ENCODE peak calls at places on chromosomes 5 and 9, in four cellular contexts. One of them, this sample, is unnamed.

GRCh38 chr9:98678244-98678842 is 30.4 kb downstream of the GABBR2 start:
- DNase-seq in transverse colon: peak
- DNase-seq in HFF-Myc: no peak
- DNase-seq in retinal pigment epithelial cell: no peak
- DNase-seq in this sample: no peak

GRCh38 chr5:139660105-139660915 is 12.2 kb downstream of the CXXC5 start:
- DNase-seq in transverse colon: peak
- DNase-seq in HFF-Myc: no peak
- DNase-seq in retinal pigment epithelial cell: peak
- DNase-seq in this sample: peak

GRCh38 chr5:102975040-102975439 is 144.9 kb downstream of the GIN1 start:
- DNase-seq in transverse colon: no peak
- DNase-seq in HFF-Myc: no peak
- DNase-seq in retinal pigment epithelial cell: no peak
- DNase-seq in this sample: no peak

GRCh38 chr5:94523018-94523417 is 95.4 kb downstream of the KIAA0825 start:
- DNase-seq in transverse colon: no peak
- DNase-seq in HFF-Myc: no peak
- DNase-seq in retinal pigment epithelial cell: no peak
- DNase-seq in this sample: no peak

GRCh38 chr5:150653762-150654158 is 7.3 kb upstream of the MYOZ3 start:
- DNase-seq in transverse colon: no peak
- DNase-seq in HFF-Myc: no peak
- DNase-seq in retinal pigment epithelial cell: no peak
- DNase-seq in this sample: no peak

GRCh38 chr5:170861855-170862766 is at the start of gene RANBP17:
- DNase-seq in transverse colon: peak
- DNase-seq in HFF-Myc: no peak
- DNase-seq in retinal pigment epithelial cell: no peak
- DNase-seq in this sample: peak

GRCh38 chr5:87076931-87077330 is 190.8 kb upstream of the RASA1 start:
- DNase-seq in transverse colon: no peak
- DNase-seq in HFF-Myc: peak
- DNase-seq in retinal pigment epithelial cell: no peak
- DNase-seq in this sample: no peak

GRCh38 chr9:112890106-112891081 is at the start of gene SLC46A2:
- DNase-seq in transverse colon: no peak
- DNase-seq in HFF-Myc: no peak
- DNase-seq in retinal pigment epithelial cell: no peak
- DNase-seq in this sample: peak

GRCh38 chr9:136604823-136605525 is 57.7 kb upstream of the EGFL7 start:
- DNase-seq in transverse colon: peak
- DNase-seq in HFF-Myc: no peak
- DNase-seq in retinal pigment epithelial cell: no peak
- DNase-seq in this sample: no peak

GRCh38 chr9:126886194-126886830 is 25.9 kb downstream of the ZBTB34 start:
- DNase-seq in transverse colon: no peak
- DNase-seq in HFF-Myc: no peak
- DNase-seq in retinal pigment epithelial cell: no peak
- DNase-seq in this sample: no peak

GRCh38 chr5:83029912-83030311 is 47.3 kb downstream of the TMEM167A start:
- DNase-seq in transverse colon: no peak
- DNase-seq in HFF-Myc: no peak
- DNase-seq in retinal pigment epithelial cell: no peak
- DNase-seq in this sample: no peak

GRCh38 chr5:174145821-174146220 is 100.3 kb downstream of the NSG2 start:
- DNase-seq in transverse colon: no peak
- DNase-seq in HFF-Myc: peak
- DNase-seq in retinal pigment epithelial cell: no peak
- DNase-seq in this sample: no peak

GRCh38 chr9:73565833-73566465 is 414.3 kb downstream of the ANXA1 start:
- DNase-seq in transverse colon: no peak
- DNase-seq in HFF-Myc: no peak
- DNase-seq in retinal pigment epithelial cell: peak
- DNase-seq in this sample: peak
- TF ChIP-seq CTCF in transverse colon: no peak
- TF ChIP-seq CTCF in HFF-Myc: peak
- TF ChIP-seq CTCF in retinal pigment epithelial cell: peak
- TF ChIP-seq CTCF in this sample: peak

DNA sequence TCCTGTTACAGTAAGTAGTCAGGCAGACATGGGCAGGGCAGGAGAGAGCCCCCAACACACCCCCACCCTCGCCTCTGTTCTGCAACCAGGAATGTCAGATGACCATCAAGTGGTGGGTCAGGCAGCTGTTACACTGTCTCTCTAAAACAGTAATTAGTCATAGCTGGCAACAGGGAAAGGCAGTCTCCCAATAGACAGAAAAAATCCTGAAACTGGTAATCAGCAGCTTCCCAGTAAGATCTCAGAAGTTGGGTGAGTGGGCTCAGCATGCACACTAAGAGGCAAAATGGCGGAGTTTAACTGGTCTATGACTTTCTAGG is 90.2 kb downstream of the C5orf15 start:
- DNase-seq in transverse colon: no peak
- DNase-seq in HFF-Myc: no peak
- DNase-seq in retinal pigment epithelial cell: no peak
- DNase-seq in this sample: no peak
- TF ChIP-seq CTCF in transverse colon: no peak
- TF ChIP-seq CTCF in HFF-Myc: no peak
- TF ChIP-seq CTCF in retinal pigment epithelial cell: no peak
- TF ChIP-seq CTCF in this sample: no peak

GRCh38 chr9:16726023-16726422 is 144.4 kb downstream of the BNC2 start:
- DNase-seq in transverse colon: no peak
- DNase-seq in HFF-Myc: no peak
- DNase-seq in retinal pigment epithelial cell: no peak
- DNase-seq in this sample: no peak
- TF ChIP-seq CTCF in transverse colon: no peak
- TF ChIP-seq CTCF in HFF-Myc: no peak
- TF ChIP-seq CTCF in retinal pigment epithelial cell: peak
- TF ChIP-seq CTCF in this sample: no peak

GRCh38 chr5:98175474-98175873 is 598.0 kb upstream of the RGMB start:
- DNase-seq in transverse colon: no peak
- DNase-seq in HFF-Myc: no peak
- DNase-seq in retinal pigment epithelial cell: no peak
- DNase-seq in this sample: no peak
- TF ChIP-seq CTCF in transverse colon: no peak
- TF ChIP-seq CTCF in HFF-Myc: no peak
- TF ChIP-seq CTCF in retinal pigment epithelial cell: no peak
- TF ChIP-seq CTCF in this sample: no peak

GRCh38 chr5:141094481-141095262 is at the start of gene PCDHB2:
- DNase-seq in transverse colon: no peak
- DNase-seq in HFF-Myc: no peak
- DNase-seq in retinal pigment epithelial cell: no peak
- DNase-seq in this sample: no peak

GRCh38 chr5:141101059-141101458 is 786 bp downstream of the PCDHB3 start:
- DNase-seq in transverse colon: no peak
- DNase-seq in HFF-Myc: no peak
- DNase-seq in retinal pigment epithelial cell: no peak
- DNase-seq in this sample: no peak

GRCh38 chr5:141095263-141095641 is 837 bp downstream of the PCDHB2 start:
- DNase-seq in transverse colon: no peak
- DNase-seq in HFF-Myc: no peak
- DNase-seq in retinal pigment epithelial cell: no peak
- DNase-seq in this sample: no peak

GRCh38 chr5:141105350-141105749 is 5.1 kb downstream of the PCDHB3 start:
- DNase-seq in transverse colon: no peak
- DNase-seq in HFF-Myc: no peak
- DNase-seq in retinal pigment epithelial cell: no peak
- DNase-seq in this sample: no peak

GRCh38 chr5:141100243-141100805 is at the start of gene PCDHB3:
- DNase-seq in transverse colon: no peak
- DNase-seq in HFF-Myc: peak
- DNase-seq in retinal pigment epithelial cell: no peak
- DNase-seq in this sample: no peak
- TF ChIP-seq CTCF in transverse colon: no peak
- TF ChIP-seq CTCF in HFF-Myc: peak
- TF ChIP-seq CTCF in retinal pigment epithelial cell: peak
- TF ChIP-seq CTCF in this sample: peak

DNA sequence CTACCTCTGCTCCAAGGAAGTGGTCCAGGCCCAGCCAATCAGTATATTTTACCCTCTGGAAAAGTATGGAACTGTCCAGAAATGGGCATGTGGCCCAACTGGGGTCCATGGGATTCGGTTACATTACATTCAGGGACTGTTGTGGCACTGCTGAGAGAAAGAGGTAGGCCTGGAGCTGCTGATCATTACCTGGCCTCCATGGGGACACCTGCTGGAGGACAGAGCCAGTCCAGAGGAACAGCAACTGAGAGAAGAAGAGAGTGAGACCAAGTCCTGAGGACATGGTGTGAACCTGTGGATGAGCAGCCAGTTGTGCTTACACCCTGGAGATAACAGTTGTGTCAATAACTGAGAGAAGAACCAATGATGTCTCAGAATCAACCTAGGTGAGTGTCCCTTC is 48.2 kb downstream of the HMHB1 start:
- DNase-seq in transverse colon: no peak
- DNase-seq in HFF-Myc: no peak
- DNase-seq in retinal pigment epithelial cell: no peak
- DNase-seq in this sample: no peak
- TF ChIP-seq CTCF in transverse colon: no peak
- TF ChIP-seq CTCF in HFF-Myc: no peak
- TF ChIP-seq CTCF in retinal pigment epithelial cell: no peak
- TF ChIP-seq CTCF in this sample: no peak

DNA sequence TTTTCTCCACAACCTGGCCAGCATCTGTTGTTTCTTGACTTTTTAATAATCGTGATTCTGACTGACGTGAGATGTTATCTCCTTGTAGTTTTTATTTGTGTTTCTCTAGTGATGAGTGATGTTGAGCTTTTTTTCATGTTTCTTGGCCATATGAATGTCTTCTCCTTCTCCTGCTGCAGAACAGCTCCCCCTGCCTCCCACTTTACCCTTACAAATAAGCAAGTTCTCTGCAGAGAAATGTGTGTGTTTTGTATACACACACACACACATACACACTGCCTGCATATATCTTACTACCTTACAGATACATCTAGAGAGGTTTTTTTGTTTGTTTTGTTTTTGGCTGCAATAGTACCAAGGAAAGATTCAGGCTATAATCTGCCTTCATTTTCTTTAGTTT is 88.7 kb upstream of the PHF24 start:
- DNase-seq in transverse colon: no peak
- DNase-seq in HFF-Myc: no peak
- DNase-seq in retinal pigment epithelial cell: no peak
- DNase-seq in this sample: no peak
- TF ChIP-seq CTCF in transverse colon: peak
- TF ChIP-seq CTCF in HFF-Myc: peak
- TF ChIP-seq CTCF in retinal pigment epithelial cell: peak
- TF ChIP-seq CTCF in this sample: peak